ENCODE peak calls at places on chromosomes 7 and 10, in six cellular contexts. T is amniotic stem cell, M is A549, Y is GM19239, V is mucosa of descending colon, X is mucosa of gallbladder. H is an unnamed sample.

GRCh38 chr10:114719311-114719710 is 61.2 kb upstream of the ABLIM1 start:
- DNase-seq in T (no peak), M (no peak), Y (no peak), V (no peak), X (peak; percentile 65), H (no peak)

GRCh38 chr7:35906191-35906908 is 105.5 kb downstream of the SEPTIN7 start:
- DNase-seq in T (peak; percentile 21), M (peak; percentile 38), Y (no peak), V (no peak), X (peak; percentile 78), H (no peak)

GRCh38 chr10:49598164-49598856 is 11.8 kb upstream of the SLC18A3 start:
- DNase-seq in T (no peak), M (no peak), Y (no peak), V (no peak), X (no peak), H (no peak)

GRCh38 chr7:155948845-155949244 is 136.6 kb upstream of the SHH start:
- DNase-seq in T (no peak), M (no peak), Y (no peak), V (no peak), X (no peak), H (no peak)

GRCh38 chr10:79005126-79005820 is 63.5 kb upstream of the ZMIZ1 start:
- DNase-seq in T (no peak), M (no peak), Y (no peak), V (no peak), X (no peak), H (no peak)

GRCh38 chr10:4240641-4241197 is 455.7 kb upstream of the KLF6 start:
- DNase-seq in T (peak; percentile 48), M (no peak), Y (no peak), V (no peak), X (no peak), H (no peak)

GRCh38 chr7:17299477-17299991 is 1.1 kb downstream of the AHR start:
- DNase-seq in T (no peak), M (no peak), Y (no peak), V (no peak), X (no peak), H (no peak)

GRCh38 chr10:89468625-89469024 is 54.3 kb downstream of the IFIT5 start:
- DNase-seq in T (no peak), M (no peak), Y (no peak), V (no peak), X (peak; percentile 13), H (no peak)

GRCh38 chr10:114322344-114322743 is 82.0 kb downstream of the AFAP1L2 start:
- DNase-seq in T (no peak), M (no peak), Y (no peak), V (no peak), X (no peak), H (no peak)

GRCh38 chr10:114491419-114491818 is 87.1 kb upstream of the AFAP1L2 start:
- DNase-seq in T (no peak), M (no peak), Y (no peak), V (no peak), X (no peak), H (no peak)

GRCh38 chr7:113698556-113699220 is 220.1 kb downstream of the PPP1R3A start:
- DNase-seq in T (peak; percentile 0), M (no peak), Y (no peak), V (no peak), X (no peak), H (no peak)

GRCh38 chr7:21758286-21758685 is 187.4 kb downstream of the CDCA7L start:
- DNase-seq in T (no peak), M (no peak), Y (no peak), V (no peak), X (no peak), H (no peak)

GRCh38 chr7:2312272-2312929 is 1.8 kb downstream of the SNX8 start:
- DNase-seq in T (no peak), M (no peak), Y (peak; percentile 59), V (no peak), X (no peak), H (no peak)

GRCh38 chr10:62853710-62854109 is 37.5 kb upstream of the EGR2 start:
- DNase-seq in T (no peak), M (no peak), Y (no peak), V (no peak), X (no peak), H (no peak)

GRCh38 chr10:18021725-18022480 is 70.2 kb downstream of the SLC39A12 start:
- DNase-seq in T (no peak), M (no peak), Y (no peak), V (no peak), X (no peak), H (no peak)

GRCh38 chr7:4861673-4862072 is at the start of gene PAPOLB:
- DNase-seq in T (no peak), M (no peak), Y (no peak), V (no peak), X (no peak), H (no peak)

GRCh38 chr10:132612571-132613504 is 75.3 kb downstream of the INPP5A start:
- DNase-seq in T (no peak), M (no peak), Y (no peak), V (peak; percentile 37), X (no peak), H (no peak)

GRCh38 chr7:152313879-152314604 is 121.8 kb downstream of the KMT2C start:
- DNase-seq in T (no peak), M (peak; percentile 43), Y (no peak), V (no peak), X (peak; percentile 53), H (no peak)

GRCh38 chr10:58641708-58642107 is 129.0 kb downstream of the BICC1 start:
- DNase-seq in T (no peak), M (no peak), Y (no peak), V (no peak), X (no peak), H (no peak)

GRCh38 chr10:115171392-115171960 is 78.3 kb downstream of the ATRNL1 start:
- DNase-seq in T (no peak), M (peak; percentile 6), Y (no peak), V (no peak), X (no peak), H (no peak)

GRCh38 chr7:141053626-141054025 is 20.2 kb upstream of the TMEM178B start:
- DNase-seq in T (no peak), M (no peak), Y (no peak), V (no peak), X (no peak), H (no peak)

GRCh38 chr7:154530136-154530535 is 472.8 kb downstream of the PAXIP1 start:
- DNase-seq in T (no peak), M (no peak), Y (no peak), V (no peak), X (no peak), H (no peak)

GRCh38 chr7:4792537-4793126 is 17.2 kb downstream of the AP5Z1 start:
- DNase-seq in T (no peak), M (no peak), Y (no peak), V (peak; percentile 71), X (no peak), H (no peak)

GRCh38 chr7:106369349-106369748 is 84.6 kb upstream of the NAMPT start:
- DNase-seq in T (peak; percentile 22), M (no peak), Y (no peak), V (no peak), X (no peak), H (no peak)

GRCh38 chr7:46786221-46786951 is 795.5 kb downstream of the TNS3 start:
- DNase-seq in T (no peak), M (no peak), Y (no peak), V (no peak), X (no peak), H (no peak)

GRCh38 chr10:103783686-103784085 is 71.7 kb downstream of the SH3PXD2A start:
- DNase-seq in T (no peak), M (no peak), Y (no peak), V (peak; percentile 44), X (no peak), H (no peak)

GRCh38 chr10:124403548-124403947 is 15.2 kb downstream of the OAT start:
- DNase-seq in T (peak; percentile 72), M (peak; percentile 67), Y (peak; percentile 65), V (no peak), X (peak; percentile 51), H (no peak)

GRCh38 chr10:123144697-123145541 is 3.0 kb upstream of the HMX2 start:
- DNase-seq in T (no peak), M (no peak), Y (no peak), V (no peak), X (no peak), H (no peak)

H was measured in right lobe of liver.